ENCODE peak calls at places on chromosomes 12 and 14, in four cellular contexts. M is stimulated activated CD4-positive, alpha-beta T cell treated with anti-CD3 and anti-CD28 coated beads, Interleukin-4, amount 100 ng/mL, for 48 hours; Y is iPS-NIHi11; I is substantia nigra. V is an unnamed sample.

GRCh38 chr14:24398943-24399801 is at the start of gene NYNRIN:
- DNase-seq in M (no peak), Y (peak), I (no peak), V (peak)

GRCh38 chr12:10131101-10131632 is 1.2 kb upstream of the CLEC7A start:
- DNase-seq in M (no peak), Y (no peak), I (no peak), V (no peak)

GRCh38 chr12:459050-459429 is 699 bp upstream of the B4GALNT3 start:
- DNase-seq in M (no peak), Y (no peak), I (no peak), V (no peak)

GRCh38 chr14:57732886-57733285 is 133.0 kb downstream of the SLC35F4 start:
- DNase-seq in M (no peak), Y (no peak), I (no peak), V (no peak)

GRCh38 chr14:99514552-99515300 is 33.5 kb downstream of the CCNK start:
- DNase-seq in M (no peak), Y (peak), I (no peak), V (no peak)

GRCh38 chr12:111777345-111778045 is 10.8 kb downstream of the ALDH2 start:
- DNase-seq in M (no peak), Y (peak), I (no peak), V (no peak)

GRCh38 chr12:45192041-45192695 is 23.7 kb upstream of the ANO6 start:
- DNase-seq in M (no peak), Y (peak), I (no peak), V (no peak)

GRCh38 chr12:81963651-81964050 is 204.5 kb upstream of the PPFIA2 start:
- DNase-seq in M (no peak), Y (no peak), I (no peak), V (no peak)

GRCh38 chr12:50542448-50542847 is 37.7 kb downstream of the DIP2B start:
- DNase-seq in M (no peak), Y (no peak), I (no peak), V (no peak)

GRCh38 chr14:54567634-54568561 is 970 bp downstream of the SAMD4A start:
- DNase-seq in M (peak), Y (peak), I (peak), V (no peak)

GRCh38 chr12:52956987-52957386 is 8.1 kb downstream of the KRT18 start:
- DNase-seq in M (no peak), Y (no peak), I (no peak), V (no peak)

GRCh38 chr14:60512952-60513554 is 4.1 kb downstream of the SIX6 start:
- DNase-seq in M (no peak), Y (no peak), I (no peak), V (no peak)

GRCh38 chr14:85519661-85520305 is 10.2 kb upstream of the FLRT2 start:
- DNase-seq in M (no peak), Y (no peak), I (no peak), V (no peak)